ENCODE peak calls at places on chromosomes 3 and 15, in seven cellular contexts. S is astrocyte of the spinal cord; O is adrenal gland; Z is dermis microvascular lymphatic vessel endothelial cell; X is endothelial cell; K is activated CD4-positive, alpha-beta T cell treated with anti-CD3 and anti-CD28 coated beads, Interleukin-2, amount 10 ng/mL, durations not matched to agents 7 days and 5 days; G is activated CD8-positive, alpha-beta memory T cell treated with anti-CD3 and anti-CD28 coated beads for 48 hours. A is an unnamed sample.

GRCh38 chr3:148873928-148874326 is 8.8 kb downstream of the CPA3 start:
- DNase-seq in K (no peak), G (no peak), O (no peak), S (no peak), X (no peak), Z (no peak), A (no peak)

GRCh38 chr3:159765860-159766294 is 222.8 kb upstream of the IL12A start:
- DNase-seq in Z (no peak), X (no peak), K (no peak), G (no peak), S (no peak), O (no peak), A (peak; percentile 42)

GRCh38 chr15:64894395-64895056 is 17.2 kb upstream of the ANKDD1A start:
- DNase-seq in Z (no peak), K (peak; percentile 95), S (no peak), X (peak; percentile 42), O (no peak), G (no peak), A (no peak)

GRCh38 chr3:161163297-161163696 is 57.8 kb upstream of the NMD3 start:
- DNase-seq in X (no peak), Z (no peak), K (no peak), S (peak; percentile 93), G (no peak), O (no peak), A (no peak)

GRCh38 chr15:46266691-46267090 is 631.9 kb downstream of the SQOR start:
- DNase-seq in G (no peak), X (no peak), Z (no peak), S (no peak), K (no peak), O (no peak), A (no peak)

GRCh38 chr15:90979582-90979981 is 14.8 kb downstream of the PRC1 start:
- DNase-seq in Z (no peak), O (no peak), X (no peak), S (no peak), G (no peak), K (no peak), A (no peak)

GRCh38 chr3:49630784-49631183 is 43.4 kb upstream of the APEH start:
- DNase-seq in S (no peak), X (no peak), K (no peak), G (no peak), O (no peak), Z (no peak), A (no peak)

GRCh38 chr3:129632977-129633376 is 26.5 kb upstream of the PLXND1 start:
- DNase-seq in Z (no peak), K (no peak), O (no peak), S (no peak), X (no peak), G (no peak), A (no peak)

GRCh38 chr3:180743813-180744212 is 64.5 kb upstream of the CCDC39 start:
- DNase-seq in O (no peak), K (no peak), S (peak; percentile 3), Z (no peak), G (no peak), X (no peak), A (no peak)

GRCh38 chr3:31615071-31615875 is 82.5 kb downstream of the STT3B start:
- DNase-seq in K (no peak), O (no peak), G (no peak), S (no peak), X (no peak), Z (peak; percentile 22), A (no peak)

GRCh38 chr3:128993461-128994172 is at the start of gene CFAP92:
- DNase-seq in G (peak; percentile 86), X (peak; percentile 94), K (peak; percentile 93), S (peak; percentile 45), Z (no peak), O (peak; percentile 91), A (peak; percentile 83)

GRCh38 chr15:84668221-84668982 is 10.4 kb upstream of the NMB start:
- DNase-seq in Z (no peak), S (no peak), G (no peak), X (no peak), K (no peak), O (no peak), A (no peak)

GRCh38 chr15:43516801-43517353 is 531 bp upstream of the MAP1A start:
- DNase-seq in S (peak; percentile 63), G (no peak), K (no peak), Z (no peak), O (no peak), X (no peak), A (no peak)

GRCh38 chr15:70345251-70346019 is 247.7 kb upstream of the TLE3 start:
- DNase-seq in Z (no peak), X (no peak), S (no peak), G (no peak), O (no peak), K (no peak), A (no peak)

GRCh38 chr3:117692416-117692995 is 982.9 kb downstream of the TUSC7 start:
- DNase-seq in G (no peak), O (no peak), Z (no peak), K (no peak), X (no peak), S (peak; percentile 49), A (no peak)